ENCODE peak calls at places on chromosomes 3 and 15, in nine cellular contexts. V, R, Z, P, C, J, U, E and X are unnamed samples.
A peak's percentile ranks its signal among the peaks of the same experiment; 100 is the strongest.

GRCh38 chr15:39770748-39771689 is 11.6 kb downstream of the FSIP1 start:
- DNase-seq in V (peak; percentile 19), R (no peak), Z (no peak), P (no peak), C (peak; percentile 41), J (no peak), U (no peak), E (no peak), X (no peak)

GRCh38 chr3:157347577-157348303 is 88.9 kb upstream of the PTX3 start:
- DNase-seq in V (no peak), R (peak; percentile 11), Z (no peak), P (peak; percentile 46), C (peak; percentile 33), J (peak; percentile 30), U (no peak), E (no peak), X (no peak)

GRCh38 chr15:35293353-35294130 is 208.4 kb upstream of the NANOGP8 start:
- DNase-seq in V (no peak), R (no peak), Z (no peak), P (no peak), C (no peak), J (no peak), U (no peak), E (no peak), X (no peak)

GRCh38 chr3:126364731-126365301 is 7.6 kb upstream of the KLF15 start:
- DNase-seq in V (no peak), R (no peak), Z (peak; percentile 25), P (no peak), C (no peak), J (peak; percentile 2), U (no peak), E (no peak), X (no peak)

GRCh38 chr15:73755946-73756345 is 2.8 kb upstream of the INSYN1 start:
- DNase-seq in V (no peak), R (no peak), Z (no peak), P (no peak), C (no peak), J (no peak), U (no peak), E (no peak), X (no peak)

GRCh38 chr3:46679681-46680080 is 13.8 kb downstream of the ALS2CL start:
- DNase-seq in V (no peak), R (no peak), Z (no peak), P (no peak), C (no peak), J (no peak), U (no peak), E (no peak), X (no peak)

GRCh38 chr3:150073031-150073430 is 102.3 kb upstream of the PFN2 start:
- DNase-seq in V (no peak), R (no peak), Z (no peak), P (no peak), C (no peak), J (no peak), U (no peak), E (no peak), X (no peak)

GRCh38 chr3:78734048-78734637 is 1033.7 kb downstream of the ROBO1 start:
- DNase-seq in V (no peak), R (no peak), Z (no peak), P (no peak), C (no peak), J (peak; percentile 37), U (no peak), E (no peak), X (peak; percentile 67)

GRCh38 chr15:78637776-78638435 is 3.1 kb downstream of the CHRNB4 start:
- DNase-seq in V (no peak), R (no peak), Z (no peak), P (no peak), C (peak; percentile 69), J (peak; percentile 74), U (peak; percentile 30), E (no peak), X (no peak)

GRCh38 chr15:78937132-78937739 is 7.6 kb downstream of the CTSH start:
- DNase-seq in V (no peak), R (peak; percentile 31), Z (no peak), P (peak; percentile 50), C (no peak), J (no peak), U (no peak), E (no peak), X (no peak)

GRCh38 chr3:502486-502885 is 305.9 kb downstream of the CHL1 start:
- DNase-seq in V (no peak), R (no peak), Z (no peak), P (no peak), C (no peak), J (no peak), U (no peak), E (no peak), X (no peak)

GRCh38 chr3:50351318-50351687 is 641 bp downstream of the CYB561D2 start:
- DNase-seq in V (no peak), R (no peak), Z (no peak), P (no peak), C (no peak), J (no peak), U (no peak), E (no peak), X (no peak)

GRCh38 chr3:50352762-50353161 is 2.1 kb downstream of the CYB561D2 start:
- DNase-seq in V (no peak), R (no peak), Z (no peak), P (no peak), C (no peak), J (no peak), U (no peak), E (no peak), X (no peak)

GRCh38 chr3:50353231-50354004 is 2.8 kb downstream of the CYB561D2 start:
- DNase-seq in V (no peak), R (no peak), Z (no peak), P (no peak), C (no peak), J (no peak), U (no peak), E (no peak), X (no peak)

GRCh38 chr3:50350213-50350526 is 405 bp downstream of the NPRL2 start:
- DNase-seq in V (no peak), R (no peak), Z (no peak), P (no peak), C (no peak), J (no peak), U (no peak), E (no peak), X (no peak)

DNA sequence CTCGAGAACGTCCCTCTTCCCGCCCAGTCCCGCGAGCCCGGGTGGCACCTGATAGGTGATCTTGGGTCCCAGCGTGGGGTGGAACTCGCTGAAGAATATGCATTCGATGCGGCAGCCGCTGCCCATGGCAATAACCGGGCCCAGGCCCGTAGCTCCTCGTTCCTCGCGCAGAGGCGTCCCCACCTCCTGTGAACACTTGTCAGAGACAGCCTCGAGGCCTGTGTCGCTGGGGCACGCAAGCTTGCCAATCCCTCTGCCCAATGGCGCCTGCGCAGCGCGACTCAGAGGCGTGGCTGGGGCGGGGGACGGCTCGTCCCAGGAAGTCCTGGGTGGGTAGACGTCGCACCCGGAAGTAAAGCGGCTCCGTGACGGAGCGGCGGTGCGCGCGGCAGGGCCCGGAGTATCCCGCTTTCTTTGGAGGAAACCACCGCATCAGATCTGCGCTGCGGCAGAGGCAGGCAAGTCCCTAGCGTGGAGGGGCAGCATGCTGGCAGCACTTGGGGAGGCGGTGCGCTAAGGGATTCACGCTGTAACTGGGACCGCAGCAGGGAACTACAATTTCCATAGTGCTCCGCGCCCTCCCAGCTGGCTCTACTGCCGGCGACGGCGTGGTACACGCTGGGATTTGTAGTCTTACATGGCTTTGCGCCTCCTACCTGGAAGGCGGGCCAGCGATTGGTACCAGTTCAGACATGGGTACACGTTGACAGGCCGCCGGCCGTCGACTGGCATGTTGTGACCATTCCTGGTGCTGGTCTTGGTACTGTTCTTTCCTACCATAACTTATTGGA is at the start of the genes CYB561D2 and NPRL2:
- DNase-seq in V (peak; percentile 98), R (peak; percentile 79), Z (peak; percentile 99), P (peak; percentile 97), C (peak; percentile 98), J (peak; percentile 94), U (peak; percentile 100), E (peak; percentile 99), X (peak; percentile 76)
- TF ChIP-seq CTCF in V (no peak), R (no peak), Z (no peak), P (no peak), C (no peak), J (no peak), U (no peak), E (no peak), X (no peak)

GRCh38 chr3:86149054-86149453 is 841.9 kb downstream of the VGLL3 start:
- DNase-seq in V (no peak), R (no peak), Z (no peak), P (no peak), C (no peak), J (no peak), U (no peak), E (no peak), X (no peak)

GRCh38 chr3:86152620-86153019 is 838.3 kb downstream of the VGLL3 start:
- DNase-seq in V (no peak), R (no peak), Z (no peak), P (no peak), C (no peak), J (no peak), U (no peak), E (no peak), X (no peak)

DNA sequence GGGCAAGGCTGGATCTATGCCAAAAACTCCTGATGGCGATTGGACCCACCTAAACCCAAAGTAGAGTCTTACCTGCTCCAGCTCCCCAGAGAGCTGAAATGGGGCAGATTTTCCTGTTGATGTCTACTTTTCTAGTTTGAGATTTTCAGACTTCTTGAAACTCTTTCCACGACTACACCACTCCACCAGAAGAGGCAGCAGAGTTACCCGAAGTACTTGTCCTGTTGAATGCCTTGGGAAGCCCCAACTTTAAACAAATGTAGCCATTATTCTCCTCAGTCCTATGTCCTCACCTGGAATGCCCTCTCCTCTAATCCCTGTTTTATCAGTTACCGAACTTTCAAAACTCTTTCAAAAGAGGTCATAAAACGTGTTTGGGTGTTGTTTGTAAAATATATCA is 843.8 kb downstream of the VGLL3 start:
- DNase-seq in V (no peak), R (no peak), Z (no peak), P (peak; percentile 13), C (no peak), J (no peak), U (no peak), E (no peak), X (no peak)
- TF ChIP-seq CTCF in V (no peak), R (no peak), Z (no peak), P (no peak), C (no peak), J (peak; percentile 54), U (no peak), E (no peak), X (no peak)

DNA sequence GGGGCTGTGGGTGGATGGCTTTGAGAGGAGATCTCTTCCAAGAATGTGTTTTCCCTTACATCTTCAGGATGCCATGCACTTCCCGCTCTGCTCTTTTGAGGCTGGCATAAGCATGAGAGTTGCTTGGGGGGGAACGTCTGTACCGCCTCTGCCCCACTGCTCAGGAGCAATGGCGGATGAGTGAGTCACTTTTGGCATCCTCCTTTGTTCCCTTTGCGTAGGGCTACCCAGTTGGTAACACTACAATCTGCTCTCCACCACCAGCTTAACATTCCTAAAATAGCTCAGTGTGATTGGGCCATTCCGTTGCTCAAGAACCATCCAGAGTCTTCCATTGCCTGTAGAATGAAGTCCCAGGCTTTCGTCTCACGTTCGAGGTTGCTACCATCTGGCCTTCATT is 154.5 kb downstream of the RPLP1 start:
- DNase-seq in V (no peak), R (no peak), Z (no peak), P (no peak), C (no peak), J (no peak), U (no peak), E (no peak), X (no peak)
- TF ChIP-seq CTCF in V (no peak), R (no peak), Z (no peak), P (no peak), C (no peak), J (no peak), U (no peak), E (no peak), X (no peak)

GRCh38 chr15:88701561-88702095 is 62.8 kb downstream of the ISG20 start:
- DNase-seq in V (no peak), R (peak; percentile 46), Z (peak; percentile 18), P (no peak), C (no peak), J (no peak), U (no peak), E (no peak), X (no peak)
- TF ChIP-seq CTCF in V (no peak), R (peak; percentile 32), Z (no peak), P (no peak), C (no peak), J (peak; percentile 16), U (peak; percentile 31), E (no peak), X (no peak)